ENCODE peak calls at places on chromosomes 11 and 22, in six cellular contexts. One of them, this sample, is unnamed.

GRCh38 chr11:43957571-43957970 is 15.1 kb downstream of the C11orf96 start:
- DNase-seq in cardiac muscle cell: no peak
- DNase-seq in right lobe of liver: no peak
- DNase-seq in OCI-LY7: no peak
- DNase-seq in fibroblast of lung: no peak
- DNase-seq in ovary: no peak
- DNase-seq in this sample: no peak

GRCh38 chr11:12179019-12179418 is 68.6 kb downstream of the MICAL2 start:
- DNase-seq in fibroblast of lung: no peak
- DNase-seq in right lobe of liver: no peak
- DNase-seq in OCI-LY7: no peak
- DNase-seq in ovary: no peak
- DNase-seq in cardiac muscle cell: peak; percentile 33
- DNase-seq in this sample: peak; percentile 72

GRCh38 chr22:21710156-21710555 is 25.4 kb downstream of the YPEL1 start:
- DNase-seq in fibroblast of lung: no peak
- DNase-seq in cardiac muscle cell: no peak
- DNase-seq in right lobe of liver: no peak
- DNase-seq in ovary: no peak
- DNase-seq in OCI-LY7: no peak
- DNase-seq in this sample: no peak

GRCh38 chr11:64539711-64540420 is 51.2 kb upstream of the SLC22A12 start:
- DNase-seq in OCI-LY7: no peak
- DNase-seq in right lobe of liver: no peak
- DNase-seq in ovary: no peak
- DNase-seq in cardiac muscle cell: no peak
- DNase-seq in fibroblast of lung: no peak
- DNase-seq in this sample: no peak

GRCh38 chr11:88301478-88302140 is 35.9 kb downstream of the CTSC start:
- DNase-seq in right lobe of liver: no peak
- DNase-seq in fibroblast of lung: peak; percentile 84
- DNase-seq in ovary: no peak
- DNase-seq in OCI-LY7: no peak
- DNase-seq in cardiac muscle cell: peak; percentile 59
- DNase-seq in this sample: no peak

GRCh38 chr11:69003301-69003865 is 9.7 kb downstream of the MRGPRF start:
- DNase-seq in ovary: no peak
- DNase-seq in right lobe of liver: no peak
- DNase-seq in cardiac muscle cell: no peak
- DNase-seq in fibroblast of lung: no peak
- DNase-seq in OCI-LY7: no peak
- DNase-seq in this sample: no peak

GRCh38 chr11:45847908-45848316 is 637 bp downstream of the CRY2 start:
- DNase-seq in fibroblast of lung: peak; percentile 75
- DNase-seq in OCI-LY7: peak; percentile 69
- DNase-seq in cardiac muscle cell: peak; percentile 78
- DNase-seq in right lobe of liver: no peak
- DNase-seq in ovary: peak; percentile 48
- DNase-seq in this sample: peak; percentile 75

GRCh38 chr11:120952503-120953229 is 71.2 kb upstream of the TBCEL start:
- DNase-seq in ovary: peak; percentile 80
- DNase-seq in fibroblast of lung: peak; percentile 61
- DNase-seq in right lobe of liver: peak; percentile 81
- DNase-seq in OCI-LY7: peak; percentile 76
- DNase-seq in cardiac muscle cell: peak; percentile 84
- DNase-seq in this sample: peak; percentile 62

GRCh38 chr22:28341001-28341400 is 338.6 kb downstream of the TTC28 start:
- DNase-seq in cardiac muscle cell: no peak
- DNase-seq in fibroblast of lung: peak; percentile 67
- DNase-seq in OCI-LY7: no peak
- DNase-seq in ovary: no peak
- DNase-seq in right lobe of liver: no peak
- DNase-seq in this sample: no peak

GRCh38 chr11:114774599-114775365 is 96.5 kb downstream of the NXPE2 start:
- DNase-seq in cardiac muscle cell: peak; percentile 87
- DNase-seq in OCI-LY7: peak; percentile 40
- DNase-seq in right lobe of liver: no peak
- DNase-seq in fibroblast of lung: peak; percentile 49
- DNase-seq in ovary: no peak
- DNase-seq in this sample: no peak

GRCh38 chr22:48331266-48331665 is 1496.4 kb downstream of the BRD1 start:
- DNase-seq in right lobe of liver: no peak
- DNase-seq in ovary: no peak
- DNase-seq in OCI-LY7: no peak
- DNase-seq in fibroblast of lung: no peak
- DNase-seq in cardiac muscle cell: no peak
- DNase-seq in this sample: peak; percentile 39

GRCh38 chr11:47308050-47308823 is 38.3 kb downstream of the MADD start:
- DNase-seq in OCI-LY7: no peak
- DNase-seq in ovary: no peak
- DNase-seq in fibroblast of lung: no peak
- DNase-seq in right lobe of liver: no peak
- DNase-seq in cardiac muscle cell: no peak
- DNase-seq in this sample: no peak

GRCh38 chr22:47030881-47031627 is 268.6 kb downstream of the TBC1D22A start:
- DNase-seq in OCI-LY7: no peak
- DNase-seq in ovary: peak; percentile 14
- DNase-seq in cardiac muscle cell: no peak
- DNase-seq in fibroblast of lung: no peak
- DNase-seq in right lobe of liver: peak; percentile 42
- DNase-seq in this sample: peak; percentile 38

GRCh38 chr22:20981787-20982562 is at the start of gene LZTR1:
- DNase-seq in OCI-LY7: peak; percentile 87
- DNase-seq in fibroblast of lung: peak; percentile 87
- DNase-seq in right lobe of liver: peak; percentile 92
- DNase-seq in cardiac muscle cell: peak; percentile 87
- DNase-seq in ovary: peak; percentile 81
- DNase-seq in this sample: peak; percentile 90

GRCh38 chr11:19405966-19406365 is 165.2 kb upstream of the E2F8 start:
- DNase-seq in cardiac muscle cell: no peak
- DNase-seq in OCI-LY7: no peak
- DNase-seq in fibroblast of lung: no peak
- DNase-seq in right lobe of liver: no peak
- DNase-seq in ovary: no peak
- DNase-seq in this sample: no peak

GRCh38 chr11:102416974-102417373 is 35.6 kb downstream of the TMEM123 start:
- DNase-seq in fibroblast of lung: no peak
- DNase-seq in ovary: no peak
- DNase-seq in OCI-LY7: no peak
- DNase-seq in right lobe of liver: no peak
- DNase-seq in cardiac muscle cell: no peak
- DNase-seq in this sample: no peak

GRCh38 chr22:45320326-45320976 is 10.7 kb downstream of the FAM118A start:
- DNase-seq in OCI-LY7: no peak
- DNase-seq in fibroblast of lung: no peak
- DNase-seq in right lobe of liver: no peak
- DNase-seq in ovary: no peak
- DNase-seq in cardiac muscle cell: no peak
- DNase-seq in this sample: no peak

GRCh38 chr11:126799974-126800373 is 200.6 kb downstream of the KIRREL3 start:
- DNase-seq in ovary: no peak
- DNase-seq in cardiac muscle cell: no peak
- DNase-seq in fibroblast of lung: peak; percentile 60
- DNase-seq in right lobe of liver: no peak
- DNase-seq in OCI-LY7: no peak
- DNase-seq in this sample: no peak

GRCh38 chr11:75771646-75772410 is 3.2 kb downstream of the DGAT2 start:
- DNase-seq in right lobe of liver: peak; percentile 55
- DNase-seq in ovary: no peak
- DNase-seq in fibroblast of lung: peak; percentile 50
- DNase-seq in OCI-LY7: no peak
- DNase-seq in cardiac muscle cell: no peak
- DNase-seq in this sample: peak; percentile 80

GRCh38 chr11:111421251-111421650 is 42.2 kb upstream of the POU2AF1 start:
- DNase-seq in OCI-LY7: peak; percentile 72
- DNase-seq in right lobe of liver: no peak
- DNase-seq in ovary: no peak
- DNase-seq in fibroblast of lung: no peak
- DNase-seq in cardiac muscle cell: no peak
- DNase-seq in this sample: no peak

DNA sequence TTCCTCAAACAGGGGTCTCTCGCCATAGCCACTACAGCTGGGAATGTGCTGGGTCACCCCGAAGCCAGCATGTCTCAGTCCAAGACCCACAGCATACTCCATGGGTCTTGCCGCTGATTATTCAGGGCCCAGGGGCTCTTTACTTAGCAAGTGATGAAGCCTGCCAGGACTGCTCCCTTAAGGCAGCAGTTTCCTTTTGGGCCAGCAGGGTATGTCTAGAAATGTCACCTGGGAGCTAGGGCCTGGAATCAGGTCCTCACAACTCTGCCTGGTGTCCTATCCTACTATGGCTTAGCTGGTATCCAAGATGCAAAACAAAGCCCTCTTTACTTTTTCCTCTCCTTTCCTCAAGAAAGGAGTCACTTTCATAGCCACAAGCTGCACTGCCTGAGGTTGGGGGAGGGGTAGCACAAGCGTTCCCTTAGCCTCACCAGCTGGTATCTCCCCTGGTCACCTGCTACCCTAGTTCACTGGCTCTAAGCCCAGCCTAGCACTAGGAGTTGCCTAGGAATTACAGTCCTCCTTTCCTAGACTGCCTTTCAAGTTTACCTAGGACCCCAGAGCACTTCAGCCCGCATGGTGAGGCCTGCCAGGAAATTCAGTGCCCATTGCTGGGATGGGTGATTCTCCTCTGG is 22.6 kb upstream of the NCR3LG1 start:
- DNase-seq in right lobe of liver: no peak
- DNase-seq in ovary: no peak
- DNase-seq in fibroblast of lung: no peak
- DNase-seq in OCI-LY7: no peak
- DNase-seq in cardiac muscle cell: no peak
- DNase-seq in this sample: no peak
- TF ChIP-seq CTCF in right lobe of liver: no peak
- TF ChIP-seq CTCF in ovary: no peak
- TF ChIP-seq CTCF in fibroblast of lung: no peak
- TF ChIP-seq CTCF in OCI-LY7: no peak
- TF ChIP-seq CTCF in cardiac muscle cell: no peak
- TF ChIP-seq CTCF in this sample: no peak

DNA sequence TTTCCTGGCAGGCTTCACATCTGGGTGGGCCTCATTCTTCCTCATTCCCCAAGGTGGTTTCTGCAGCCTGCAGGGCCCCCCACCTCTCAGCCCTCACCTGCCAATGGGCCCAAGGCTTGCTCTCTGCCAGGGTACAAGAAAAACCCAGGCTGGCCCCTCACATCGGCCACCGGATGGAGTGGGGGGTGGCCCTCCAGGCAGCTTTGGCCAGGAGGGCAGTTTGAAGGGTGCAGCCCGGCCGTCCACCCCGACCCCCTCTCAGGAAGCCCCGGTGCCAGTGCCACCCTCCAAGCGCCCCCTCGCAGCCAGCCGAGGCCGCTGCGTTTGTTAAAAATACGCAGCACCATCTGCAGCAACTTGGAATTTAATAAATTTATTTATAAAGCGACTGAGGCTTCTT is 196.7 kb downstream of the CTTN start:
- DNase-seq in OCI-LY7: no peak
- DNase-seq in ovary: no peak
- DNase-seq in right lobe of liver: peak; percentile 31
- DNase-seq in cardiac muscle cell: no peak
- DNase-seq in fibroblast of lung: no peak
- DNase-seq in this sample: no peak
- H3K9me3 ChIP-seq in OCI-LY7: no peaks in the 10 kb centered on the region
- H3K9me3 ChIP-seq in ovary: no peaks in the 10 kb centered on the region
- H3K9me3 ChIP-seq in right lobe of liver: no peaks in the 10 kb centered on the region
- H3K9me3 ChIP-seq in cardiac muscle cell: no peaks in the 10 kb centered on the region
- H3K9me3 ChIP-seq in fibroblast of lung: no peaks in the 10 kb centered on the region
- H3K9me3 ChIP-seq in this sample: no peaks in the 10 kb centered on the region

GRCh38 chr22:36327922-36328551 is 59.7 kb downstream of the MYH9 start:
- DNase-seq in ovary: no peak
- DNase-seq in right lobe of liver: no peak
- DNase-seq in fibroblast of lung: peak; percentile 79
- DNase-seq in cardiac muscle cell: peak; percentile 79
- DNase-seq in OCI-LY7: no peak
- DNase-seq in this sample: no peak

GRCh38 chr22:36328635-36329216 is 59.0 kb downstream of the MYH9 start:
- DNase-seq in ovary: peak; percentile 67
- DNase-seq in right lobe of liver: no peak
- DNase-seq in fibroblast of lung: peak; percentile 94
- DNase-seq in OCI-LY7: peak; percentile 19
- DNase-seq in cardiac muscle cell: peak; percentile 36
- DNase-seq in this sample: no peak

GRCh38 chr22:36324414-36324813 is 63.4 kb downstream of the MYH9 start:
- DNase-seq in cardiac muscle cell: no peak
- DNase-seq in ovary: no peak
- DNase-seq in right lobe of liver: no peak
- DNase-seq in OCI-LY7: no peak
- DNase-seq in fibroblast of lung: no peak
- DNase-seq in this sample: no peak

GRCh38 chr22:36325163-36326031 is 62.4 kb downstream of the MYH9 start:
- DNase-seq in cardiac muscle cell: no peak
- DNase-seq in ovary: no peak
- DNase-seq in OCI-LY7: no peak
- DNase-seq in right lobe of liver: no peak
- DNase-seq in fibroblast of lung: peak; percentile 99
- DNase-seq in this sample: peak; percentile 87

DNA sequence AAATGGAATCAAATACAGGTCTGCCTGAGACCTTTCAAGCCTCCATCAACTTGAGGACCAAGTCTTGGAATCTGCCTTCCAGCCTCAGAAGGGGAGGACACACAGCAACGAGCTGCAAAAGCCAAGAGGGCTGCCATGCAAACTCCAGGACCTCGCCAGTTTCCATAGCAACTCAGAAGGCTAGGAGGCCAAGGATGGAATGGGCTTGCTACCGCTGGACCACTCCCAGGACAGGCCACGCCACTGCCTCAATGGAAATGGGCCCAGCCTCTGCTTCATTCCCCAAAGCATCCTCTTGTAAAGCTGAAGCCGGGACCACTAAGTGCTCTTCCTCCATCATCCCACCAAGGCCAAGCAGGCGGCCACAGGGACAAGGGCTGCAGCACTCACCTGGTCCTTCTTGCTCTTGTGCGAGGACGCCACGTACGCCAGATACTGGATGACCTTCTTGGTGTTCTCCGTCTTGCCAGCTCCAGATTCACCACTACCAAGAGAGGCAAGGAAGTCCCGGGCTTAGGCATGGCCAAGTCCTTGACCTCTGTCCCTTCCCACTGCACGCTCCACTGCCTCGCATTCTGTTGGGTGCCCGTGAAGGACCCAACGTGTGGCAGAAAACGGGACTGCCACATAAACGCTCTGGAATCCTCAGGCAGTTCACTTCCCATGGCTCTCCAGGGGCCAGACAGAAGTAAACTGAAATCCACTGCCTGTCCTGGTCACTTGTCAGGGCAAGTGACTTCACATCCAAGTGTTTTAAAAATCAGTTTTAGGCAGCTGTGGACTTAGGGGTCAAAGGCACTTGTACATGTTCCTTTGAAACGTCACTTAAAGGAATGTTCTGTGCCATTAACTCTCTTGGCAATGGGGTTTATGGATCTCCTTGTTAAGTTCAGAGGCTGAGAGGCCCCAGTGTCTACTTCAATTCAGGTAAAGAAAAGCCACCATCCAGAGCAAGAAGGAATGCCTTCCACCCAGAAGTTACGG is 61.3 kb downstream of the MYH9 start:
- DNase-seq in cardiac muscle cell: no peak
- DNase-seq in ovary: no peak
- DNase-seq in fibroblast of lung: no peak
- DNase-seq in right lobe of liver: no peak
- DNase-seq in OCI-LY7: no peak
- DNase-seq in this sample: no peak
- H3K27ac ChIP-seq in cardiac muscle cell: peak overlapping the region; percentile 100
- H3K27ac ChIP-seq in ovary: peak overlapping the region; percentile 19
- H3K27ac ChIP-seq in fibroblast of lung: peak overlapping the region; percentile 98
- H3K27ac ChIP-seq in right lobe of liver: peak overlapping the region; percentile 27
- H3K27ac ChIP-seq in OCI-LY7: no peak overlapping the region
- H3K27ac ChIP-seq in this sample: peak overlapping the region; percentile 90

GRCh38 chr22:30555282-30556210 is 9.0 kb upstream of the SEC14L6 start:
- DNase-seq in OCI-LY7: no peak
- DNase-seq in right lobe of liver: no peak
- DNase-seq in ovary: no peak
- DNase-seq in cardiac muscle cell: no peak
- DNase-seq in fibroblast of lung: no peak
- DNase-seq in this sample: no peak
- TF ChIP-seq CTCF in OCI-LY7: no peak
- TF ChIP-seq CTCF in right lobe of liver: no peak
- TF ChIP-seq CTCF in ovary: no peak
- TF ChIP-seq CTCF in cardiac muscle cell: no peak
- TF ChIP-seq CTCF in fibroblast of lung: no peak
- TF ChIP-seq CTCF in this sample: no peak

This sample was measured in lower lobe of right lung.